ENCODE peak calls at places on chromosome 1, in ten cellular contexts. One of them, this sample, is unnamed.

GRCh38 chr1:6234502-6235295 is 1.1 kb downstream of the ICMT start:
- DNase-seq in GM23338: peak; percentile 5
- DNase-seq in esophagus muscularis mucosa: no peak
- DNase-seq in transverse colon: no peak
- DNase-seq in stomach: no peak
- DNase-seq in spleen: no peak
- DNase-seq in sigmoid colon: no peak
- DNase-seq in endothelial cell of umbilical vein: no peak
- DNase-seq in breast epithelium: no peak
- DNase-seq in prostate gland: no peak
- DNase-seq in this sample: no peak

GRCh38 chr1:21622466-21623315 is 46.5 kb downstream of the RAP1GAP start:
- DNase-seq in spleen: no peak
- DNase-seq in GM23338: peak; percentile 74
- DNase-seq in endothelial cell of umbilical vein: no peak
- DNase-seq in transverse colon: peak; percentile 71
- DNase-seq in breast epithelium: no peak
- DNase-seq in prostate gland: peak; percentile 59
- DNase-seq in sigmoid colon: no peak
- DNase-seq in esophagus muscularis mucosa: no peak
- DNase-seq in stomach: peak; percentile 81
- DNase-seq in this sample: no peak

GRCh38 chr1:25568090-25568833 is 24.9 kb downstream of the LDLRAP1 start:
- DNase-seq in breast epithelium: peak; percentile 89
- DNase-seq in spleen: no peak
- DNase-seq in GM23338: peak; percentile 93
- DNase-seq in endothelial cell of umbilical vein: peak; percentile 29
- DNase-seq in prostate gland: peak; percentile 93
- DNase-seq in transverse colon: no peak
- DNase-seq in esophagus muscularis mucosa: no peak
- DNase-seq in sigmoid colon: peak; percentile 83
- DNase-seq in stomach: peak; percentile 43
- DNase-seq in this sample: no peak

GRCh38 chr1:217315346-217315745 is 315.5 kb downstream of the GPATCH2 start:
- DNase-seq in esophagus muscularis mucosa: no peak
- DNase-seq in breast epithelium: no peak
- DNase-seq in endothelial cell of umbilical vein: no peak
- DNase-seq in sigmoid colon: no peak
- DNase-seq in prostate gland: no peak
- DNase-seq in spleen: no peak
- DNase-seq in GM23338: no peak
- DNase-seq in transverse colon: no peak
- DNase-seq in stomach: no peak
- DNase-seq in this sample: no peak

GRCh38 chr1:184626076-184627011 is 128.3 kb downstream of the EDEM3 start:
- DNase-seq in GM23338: no peak
- DNase-seq in endothelial cell of umbilical vein: no peak
- DNase-seq in breast epithelium: no peak
- DNase-seq in esophagus muscularis mucosa: no peak
- DNase-seq in spleen: no peak
- DNase-seq in stomach: no peak
- DNase-seq in transverse colon: peak; percentile 21
- DNase-seq in sigmoid colon: peak; percentile 70
- DNase-seq in prostate gland: no peak
- DNase-seq in this sample: no peak

GRCh38 chr1:29417971-29418370 is 181.6 kb downstream of the PTPRU start:
- DNase-seq in esophagus muscularis mucosa: no peak
- DNase-seq in stomach: no peak
- DNase-seq in spleen: no peak
- DNase-seq in sigmoid colon: no peak
- DNase-seq in GM23338: no peak
- DNase-seq in breast epithelium: no peak
- DNase-seq in endothelial cell of umbilical vein: no peak
- DNase-seq in transverse colon: no peak
- DNase-seq in prostate gland: no peak
- DNase-seq in this sample: no peak

GRCh38 chr1:11858968-11859871 is 475 bp upstream of the NPPB start:
- DNase-seq in esophagus muscularis mucosa: no peak
- DNase-seq in endothelial cell of umbilical vein: peak; percentile 61
- DNase-seq in stomach: peak; percentile 65
- DNase-seq in sigmoid colon: no peak
- DNase-seq in GM23338: peak; percentile 85
- DNase-seq in transverse colon: peak; percentile 40
- DNase-seq in spleen: peak; percentile 85
- DNase-seq in prostate gland: no peak
- DNase-seq in breast epithelium: no peak
- DNase-seq in this sample: no peak

GRCh38 chr1:226733309-226733708 is 5.8 kb downstream of the ITPKB start:
- DNase-seq in sigmoid colon: no peak
- DNase-seq in endothelial cell of umbilical vein: no peak
- DNase-seq in esophagus muscularis mucosa: no peak
- DNase-seq in transverse colon: no peak
- DNase-seq in breast epithelium: no peak
- DNase-seq in GM23338: no peak
- DNase-seq in stomach: no peak
- DNase-seq in prostate gland: no peak
- DNase-seq in spleen: no peak
- DNase-seq in this sample: no peak

GRCh38 chr1:48772221-48772620 is 4.5 kb downstream of the BEND5 start:
- DNase-seq in breast epithelium: no peak
- DNase-seq in transverse colon: peak; percentile 10
- DNase-seq in sigmoid colon: no peak
- DNase-seq in esophagus muscularis mucosa: peak; percentile 72
- DNase-seq in GM23338: no peak
- DNase-seq in spleen: no peak
- DNase-seq in prostate gland: no peak
- DNase-seq in stomach: no peak
- DNase-seq in endothelial cell of umbilical vein: no peak
- DNase-seq in this sample: no peak

GRCh38 chr1:48773133-48773532 is 3.6 kb downstream of the BEND5 start:
- DNase-seq in spleen: no peak
- DNase-seq in prostate gland: no peak
- DNase-seq in stomach: no peak
- DNase-seq in esophagus muscularis mucosa: peak; percentile 39
- DNase-seq in breast epithelium: no peak
- DNase-seq in sigmoid colon: no peak
- DNase-seq in endothelial cell of umbilical vein: no peak
- DNase-seq in GM23338: no peak
- DNase-seq in transverse colon: no peak
- DNase-seq in this sample: no peak

GRCh38 chr1:48775817-48776399 is 783 bp downstream of the BEND5 start:
- DNase-seq in sigmoid colon: no peak
- DNase-seq in stomach: no peak
- DNase-seq in endothelial cell of umbilical vein: no peak
- DNase-seq in GM23338: no peak
- DNase-seq in breast epithelium: no peak
- DNase-seq in transverse colon: no peak
- DNase-seq in spleen: peak; percentile 75
- DNase-seq in prostate gland: no peak
- DNase-seq in esophagus muscularis mucosa: peak; percentile 80
- DNase-seq in this sample: no peak

GRCh38 chr1:48777219-48777895 is 666 bp upstream of the BEND5 start:
- DNase-seq in GM23338: peak; percentile 49
- DNase-seq in transverse colon: no peak
- DNase-seq in sigmoid colon: no peak
- DNase-seq in spleen: no peak
- DNase-seq in breast epithelium: no peak
- DNase-seq in prostate gland: peak; percentile 18
- DNase-seq in stomach: peak; percentile 42
- DNase-seq in esophagus muscularis mucosa: peak; percentile 78
- DNase-seq in endothelial cell of umbilical vein: no peak
- DNase-seq in this sample: no peak

DNA sequence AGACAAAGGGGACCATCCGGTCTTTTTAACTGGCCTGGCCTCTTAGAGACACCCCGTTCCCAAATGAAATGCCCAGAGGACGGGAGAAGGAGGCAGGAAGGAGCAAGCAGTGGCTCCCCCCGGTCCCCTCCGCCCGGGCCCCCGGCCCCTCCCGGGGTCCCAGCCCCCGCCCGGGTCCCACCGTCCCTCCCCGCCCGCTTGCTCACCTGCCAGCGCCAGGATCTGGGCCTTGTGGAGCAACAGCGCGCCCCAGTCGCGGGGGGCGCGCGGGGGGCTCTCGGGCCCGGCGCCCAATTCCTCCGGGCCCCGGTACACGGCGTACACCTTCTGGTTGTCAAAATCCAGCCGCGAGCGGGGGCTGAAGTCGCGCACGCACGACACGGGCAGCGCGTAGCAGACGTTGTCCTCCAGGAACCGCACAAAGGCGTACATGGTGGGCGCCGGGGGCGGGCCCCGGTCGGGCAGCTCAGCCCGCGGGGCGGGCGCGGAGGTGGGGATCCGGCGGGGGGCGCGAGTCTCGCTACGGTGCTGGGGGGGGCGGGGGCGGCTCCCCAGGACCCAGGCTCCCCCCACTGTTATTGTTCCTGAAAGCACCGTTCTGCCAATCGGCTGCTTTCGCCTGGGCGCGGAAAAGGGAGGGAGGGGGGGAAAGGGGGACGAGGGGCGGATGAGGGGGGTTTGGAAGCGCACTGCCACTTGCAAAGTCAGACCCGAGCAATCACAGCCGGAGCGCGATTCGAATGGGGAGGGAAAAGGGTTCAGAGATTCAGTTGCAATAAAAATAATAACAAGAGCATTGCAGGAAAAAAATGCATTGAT is at the start of gene BEND5:
- DNase-seq in transverse colon: peak; percentile 37
- DNase-seq in stomach: peak; percentile 48
- DNase-seq in breast epithelium: peak; percentile 33
- DNase-seq in prostate gland: peak; percentile 23
- DNase-seq in GM23338: peak; percentile 87
- DNase-seq in spleen: peak; percentile 92
- DNase-seq in endothelial cell of umbilical vein: no peak
- DNase-seq in sigmoid colon: peak; percentile 80
- DNase-seq in esophagus muscularis mucosa: peak; percentile 92
- DNase-seq in this sample: peak; percentile 87
- TF ChIP-seq POLR2AphosphoS5 in transverse colon: no peak
- TF ChIP-seq POLR2AphosphoS5 in stomach: no peak
- TF ChIP-seq POLR2AphosphoS5 in breast epithelium: no peak
- TF ChIP-seq POLR2AphosphoS5 in prostate gland: no peak
- TF ChIP-seq POLR2AphosphoS5 in GM23338: no peak
- TF ChIP-seq POLR2AphosphoS5 in spleen: peak; percentile 76
- TF ChIP-seq POLR2AphosphoS5 in endothelial cell of umbilical vein: no peak
- TF ChIP-seq POLR2AphosphoS5 in sigmoid colon: peak; percentile 12
- TF ChIP-seq POLR2AphosphoS5 in esophagus muscularis mucosa: no peak
- TF ChIP-seq POLR2AphosphoS5 in this sample: no peak

GRCh38 chr1:209648366-209648765 is 3.9 kb downstream of the LAMB3 start:
- DNase-seq in stomach: no peak
- DNase-seq in sigmoid colon: no peak
- DNase-seq in endothelial cell of umbilical vein: no peak
- DNase-seq in GM23338: no peak
- DNase-seq in transverse colon: no peak
- DNase-seq in spleen: no peak
- DNase-seq in prostate gland: no peak
- DNase-seq in breast epithelium: no peak
- DNase-seq in esophagus muscularis mucosa: no peak
- DNase-seq in this sample: no peak

GRCh38 chr1:209643295-209644020 is 8.8 kb downstream of the LAMB3 start:
- DNase-seq in esophagus muscularis mucosa: no peak
- DNase-seq in stomach: no peak
- DNase-seq in GM23338: no peak
- DNase-seq in breast epithelium: no peak
- DNase-seq in prostate gland: no peak
- DNase-seq in spleen: no peak
- DNase-seq in transverse colon: no peak
- DNase-seq in sigmoid colon: no peak
- DNase-seq in endothelial cell of umbilical vein: peak; percentile 44
- DNase-seq in this sample: no peak

GRCh38 chr1:209646558-209646957 is 5.7 kb downstream of the LAMB3 start:
- DNase-seq in sigmoid colon: no peak
- DNase-seq in breast epithelium: no peak
- DNase-seq in GM23338: peak; percentile 59
- DNase-seq in prostate gland: no peak
- DNase-seq in transverse colon: no peak
- DNase-seq in spleen: no peak
- DNase-seq in esophagus muscularis mucosa: no peak
- DNase-seq in endothelial cell of umbilical vein: no peak
- DNase-seq in stomach: no peak
- DNase-seq in this sample: no peak

GRCh38 chr1:209647212-209647611 is 5.0 kb downstream of the LAMB3 start:
- DNase-seq in esophagus muscularis mucosa: no peak
- DNase-seq in breast epithelium: no peak
- DNase-seq in prostate gland: no peak
- DNase-seq in GM23338: no peak
- DNase-seq in endothelial cell of umbilical vein: no peak
- DNase-seq in transverse colon: no peak
- DNase-seq in sigmoid colon: no peak
- DNase-seq in spleen: no peak
- DNase-seq in stomach: no peak
- DNase-seq in this sample: no peak

DNA sequence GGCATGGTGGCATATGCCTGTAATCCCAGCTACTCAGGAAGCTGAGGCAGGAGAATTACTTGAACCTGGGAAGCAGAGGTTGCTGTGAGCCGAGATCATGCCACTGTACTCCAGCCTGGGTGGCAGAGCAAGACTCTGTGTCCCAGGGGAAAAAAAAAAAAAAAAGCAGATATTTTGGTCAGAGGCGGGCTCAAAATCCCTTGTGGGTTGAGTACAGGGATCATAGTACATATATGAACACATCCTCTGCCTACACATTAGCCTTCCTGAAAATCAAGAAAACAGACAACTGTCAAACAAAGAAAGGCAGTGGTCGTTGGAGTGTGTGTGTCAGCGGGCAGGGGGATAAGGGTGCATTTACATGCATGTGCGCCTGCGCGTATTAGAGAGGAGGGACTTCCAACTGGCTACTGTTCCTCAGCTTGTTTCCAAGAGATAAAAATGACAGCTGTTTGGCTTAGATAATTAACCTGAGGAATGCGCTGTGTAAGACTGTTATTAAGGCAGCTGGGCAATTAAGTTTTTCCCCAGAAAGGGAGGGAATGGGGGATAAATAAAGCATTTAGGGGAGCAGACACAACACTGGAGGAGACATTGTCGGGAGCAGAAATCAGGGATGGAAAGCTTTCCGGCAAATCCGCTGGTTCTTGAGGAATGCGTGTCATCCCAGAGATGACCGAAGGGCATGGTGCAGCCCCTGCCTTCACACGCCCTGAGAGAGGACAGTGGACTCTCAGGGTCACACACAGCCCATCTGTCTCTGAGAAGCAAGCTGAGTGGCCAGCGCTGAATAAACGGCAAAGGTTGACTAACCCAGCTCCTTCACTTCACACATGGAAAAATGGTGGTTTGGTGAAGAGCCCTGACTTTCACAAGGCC is 6.4 kb downstream of the LAMB3 start:
- DNase-seq in spleen: no peak
- DNase-seq in breast epithelium: no peak
- DNase-seq in stomach: no peak
- DNase-seq in endothelial cell of umbilical vein: no peak
- DNase-seq in GM23338: no peak
- DNase-seq in transverse colon: no peak
- DNase-seq in prostate gland: no peak
- DNase-seq in sigmoid colon: no peak
- DNase-seq in esophagus muscularis mucosa: no peak
- DNase-seq in this sample: no peak
- H3K4me1 ChIP-seq in spleen: peaks cover 75% of the 10 kb centered on the region
- H3K4me1 ChIP-seq in breast epithelium: peaks cover 4% of the 10 kb centered on the region
- H3K4me1 ChIP-seq in stomach: peaks cover 57% of the 10 kb centered on the region
- H3K4me1 ChIP-seq in endothelial cell of umbilical vein: peaks cover 29% of the 10 kb centered on the region
- H3K4me1 ChIP-seq in GM23338: peaks cover 5% of the 10 kb centered on the region
- H3K4me1 ChIP-seq in transverse colon: peaks cover 83% of the 10 kb centered on the region
- H3K4me1 ChIP-seq in prostate gland: peaks cover 14% of the 10 kb centered on the region
- H3K4me1 ChIP-seq in sigmoid colon: peaks cover 57% of the 10 kb centered on the region
- H3K4me1 ChIP-seq in esophagus muscularis mucosa: peaks cover 61% of the 10 kb centered on the region
- H3K4me1 ChIP-seq in this sample: peaks cover 65% of the 10 kb centered on the region

GRCh38 chr1:116909511-116910378 is at the start of gene PTGFRN:
- DNase-seq in spleen: peak; percentile 77
- DNase-seq in prostate gland: peak; percentile 64
- DNase-seq in endothelial cell of umbilical vein: peak; percentile 62
- DNase-seq in GM23338: peak; percentile 88
- DNase-seq in esophagus muscularis mucosa: no peak
- DNase-seq in sigmoid colon: peak; percentile 89
- DNase-seq in breast epithelium: peak; percentile 48
- DNase-seq in transverse colon: peak; percentile 73
- DNase-seq in stomach: peak; percentile 69
- DNase-seq in this sample: peak; percentile 84

GRCh38 chr1:116906812-116907211 is 2.9 kb upstream of the PTGFRN start:
- DNase-seq in esophagus muscularis mucosa: no peak
- DNase-seq in stomach: no peak
- DNase-seq in spleen: no peak
- DNase-seq in sigmoid colon: peak; percentile 12
- DNase-seq in endothelial cell of umbilical vein: no peak
- DNase-seq in transverse colon: no peak
- DNase-seq in breast epithelium: no peak
- DNase-seq in prostate gland: no peak
- DNase-seq in GM23338: no peak
- DNase-seq in this sample: peak; percentile 26

GRCh38 chr1:116908266-116908665 is 1.4 kb upstream of the PTGFRN start:
- DNase-seq in endothelial cell of umbilical vein: no peak
- DNase-seq in transverse colon: no peak
- DNase-seq in spleen: no peak
- DNase-seq in breast epithelium: no peak
- DNase-seq in esophagus muscularis mucosa: no peak
- DNase-seq in GM23338: no peak
- DNase-seq in prostate gland: no peak
- DNase-seq in sigmoid colon: peak; percentile 54
- DNase-seq in stomach: no peak
- DNase-seq in this sample: no peak

GRCh38 chr1:116908821-116909510 is 750 bp upstream of the PTGFRN start:
- DNase-seq in stomach: no peak
- DNase-seq in esophagus muscularis mucosa: no peak
- DNase-seq in prostate gland: no peak
- DNase-seq in GM23338: peak; percentile 70
- DNase-seq in sigmoid colon: peak; percentile 30
- DNase-seq in breast epithelium: no peak
- DNase-seq in endothelial cell of umbilical vein: no peak
- DNase-seq in spleen: no peak
- DNase-seq in transverse colon: no peak
- DNase-seq in this sample: no peak

GRCh38 chr1:116907351-116907750 is 2.4 kb upstream of the PTGFRN start:
- DNase-seq in transverse colon: no peak
- DNase-seq in prostate gland: no peak
- DNase-seq in breast epithelium: no peak
- DNase-seq in sigmoid colon: peak; percentile 12
- DNase-seq in stomach: no peak
- DNase-seq in endothelial cell of umbilical vein: no peak
- DNase-seq in esophagus muscularis mucosa: no peak
- DNase-seq in GM23338: no peak
- DNase-seq in spleen: no peak
- DNase-seq in this sample: peak; percentile 17
- H3K27me3 ChIP-seq in transverse colon: no peaks in the 10 kb centered on the region
- H3K27me3 ChIP-seq in prostate gland: no peaks in the 10 kb centered on the region
- H3K27me3 ChIP-seq in breast epithelium: no peaks in the 10 kb centered on the region
- H3K27me3 ChIP-seq in sigmoid colon: no peaks in the 10 kb centered on the region
- H3K27me3 ChIP-seq in stomach: peaks cover 19% of the 10 kb centered on the region
- H3K27me3 ChIP-seq in endothelial cell of umbilical vein: peaks cover 3% of the 10 kb centered on the region
- H3K27me3 ChIP-seq in esophagus muscularis mucosa: no peaks in the 10 kb centered on the region
- H3K27me3 ChIP-seq in GM23338: no peaks in the 10 kb centered on the region
- H3K27me3 ChIP-seq in spleen: no peaks in the 10 kb centered on the region
- H3K27me3 ChIP-seq in this sample: no peaks in the 10 kb centered on the region

DNA sequence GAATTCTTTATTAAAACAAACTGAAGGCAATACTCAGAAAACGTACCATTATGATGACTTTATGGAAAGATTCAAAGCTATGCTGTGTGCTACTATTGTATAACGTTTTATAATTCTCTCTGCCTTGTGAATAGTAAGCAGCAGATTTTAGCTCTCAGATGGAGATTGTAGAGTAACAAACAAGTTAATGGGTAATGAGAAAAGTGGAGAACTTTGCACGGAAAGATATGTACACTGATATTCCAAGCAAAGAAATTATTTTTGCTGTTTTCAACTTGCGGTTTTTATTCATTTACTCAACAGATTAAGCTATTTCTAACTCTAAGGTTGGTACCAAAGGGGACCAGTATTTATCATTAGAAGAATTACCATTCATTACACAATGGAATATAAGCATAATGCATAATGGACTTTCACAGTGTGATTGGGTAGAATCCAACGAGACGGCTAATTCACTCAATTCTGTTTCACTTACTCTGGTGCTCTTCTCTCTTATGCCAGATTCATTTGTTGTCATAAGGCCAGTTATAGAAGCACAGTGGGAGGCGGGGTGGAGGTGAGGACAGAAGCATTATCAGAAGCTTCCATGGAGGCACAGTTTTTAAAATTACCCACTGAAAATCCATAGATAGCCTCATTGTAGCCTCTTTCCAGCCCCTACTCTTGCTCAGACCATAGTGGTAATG is 38.6 kb downstream of the ATP1B1 start:
- DNase-seq in endothelial cell of umbilical vein: no peak
- DNase-seq in esophagus muscularis mucosa: no peak
- DNase-seq in sigmoid colon: no peak
- DNase-seq in breast epithelium: no peak
- DNase-seq in transverse colon: no peak
- DNase-seq in GM23338: no peak
- DNase-seq in stomach: no peak
- DNase-seq in prostate gland: no peak
- DNase-seq in spleen: no peak
- DNase-seq in this sample: no peak
- TF ChIP-seq POLR2AphosphoS5 in endothelial cell of umbilical vein: no peak
- TF ChIP-seq POLR2AphosphoS5 in esophagus muscularis mucosa: no peak
- TF ChIP-seq POLR2AphosphoS5 in sigmoid colon: no peak
- TF ChIP-seq POLR2AphosphoS5 in breast epithelium: no peak
- TF ChIP-seq POLR2AphosphoS5 in transverse colon: no peak
- TF ChIP-seq POLR2AphosphoS5 in GM23338: no peak
- TF ChIP-seq POLR2AphosphoS5 in stomach: no peak
- TF ChIP-seq POLR2AphosphoS5 in prostate gland: no peak
- TF ChIP-seq POLR2AphosphoS5 in spleen: no peak
- TF ChIP-seq POLR2AphosphoS5 in this sample: no peak

This sample was measured in suprapubic skin.